ENCODE peak calls at places on chromosomes 2 and 18, in five cellular contexts. One of them, this sample, is unnamed. For H3K4me1, the result is how much of the 10 kb centered on the place peaks cover.

GRCh38 chr2:181738074-181738473 is 57.8 kb upstream of the NEUROD1 start:
- DNase-seq in GM23248: peak
- DNase-seq in DND-41: no peak
- DNase-seq in keratinocyte: no peak
- DNase-seq in heart left ventricle: no peak
- DNase-seq in this sample: no peak

GRCh38 chr18:75683426-75683825 is 255.9 kb upstream of the SMIM21 start:
- DNase-seq in GM23248: no peak
- DNase-seq in DND-41: no peak
- DNase-seq in keratinocyte: no peak
- DNase-seq in heart left ventricle: no peak
- DNase-seq in this sample: no peak

GRCh38 chr2:43136011-43136799 is 90.2 kb downstream of the ZFP36L2 start:
- DNase-seq in GM23248: no peak
- DNase-seq in DND-41: peak
- DNase-seq in keratinocyte: no peak
- DNase-seq in heart left ventricle: no peak
- DNase-seq in this sample: peak

GRCh38 chr2:226474131-226474530 is 325.5 kb downstream of the IRS1 start:
- DNase-seq in GM23248: no peak
- DNase-seq in DND-41: no peak
- DNase-seq in keratinocyte: no peak
- DNase-seq in heart left ventricle: no peak
- DNase-seq in this sample: no peak

GRCh38 chr18:55534547-55534946 is 53.4 kb downstream of the TCF4 start:
- DNase-seq in GM23248: peak
- DNase-seq in DND-41: no peak
- DNase-seq in keratinocyte: no peak
- DNase-seq in heart left ventricle: no peak
- DNase-seq in this sample: no peak

GRCh38 chr2:149598014-149598395 is 10.4 kb upstream of the MMADHC start:
- DNase-seq in GM23248: peak
- DNase-seq in DND-41: no peak
- DNase-seq in keratinocyte: no peak
- DNase-seq in heart left ventricle: no peak
- DNase-seq in this sample: no peak

GRCh38 chr2:47904903-47905453 is 1.3 kb downstream of the FBXO11 start:
- DNase-seq in GM23248: no peak
- DNase-seq in DND-41: peak
- DNase-seq in keratinocyte: no peak
- DNase-seq in heart left ventricle: peak
- DNase-seq in this sample: peak

GRCh38 chr2:25274868-25275574 is 66.7 kb downstream of the DNMT3A start:
- DNase-seq in GM23248: no peak
- DNase-seq in DND-41: peak
- DNase-seq in keratinocyte: no peak
- DNase-seq in heart left ventricle: peak
- DNase-seq in this sample: peak

GRCh38 chr2:65382776-65383357 is 49.5 kb downstream of the SPRED2 start:
- DNase-seq in GM23248: peak
- DNase-seq in DND-41: peak
- DNase-seq in keratinocyte: peak
- DNase-seq in heart left ventricle: peak
- DNase-seq in this sample: peak

GRCh38 chr2:101768480-101769077 is 71.1 kb downstream of the MAP4K4 start:
- DNase-seq in GM23248: no peak
- DNase-seq in DND-41: peak
- DNase-seq in keratinocyte: no peak
- DNase-seq in heart left ventricle: no peak
- DNase-seq in this sample: peak

GRCh38 chr2:20175267-20175666 is 49.7 kb downstream of the SDC1 start:
- DNase-seq in GM23248: no peak
- DNase-seq in DND-41: no peak
- DNase-seq in keratinocyte: no peak
- DNase-seq in heart left ventricle: no peak
- DNase-seq in this sample: no peak

GRCh38 chr2:134381141-134381540 is 127.3 kb downstream of the MGAT5 start:
- DNase-seq in GM23248: no peak
- DNase-seq in DND-41: no peak
- DNase-seq in keratinocyte: no peak
- DNase-seq in heart left ventricle: no peak
- DNase-seq in this sample: no peak

GRCh38 chr2:108074945-108075344 is 88.6 kb downstream of the SLC5A7 start:
- DNase-seq in GM23248: no peak
- DNase-seq in DND-41: no peak
- DNase-seq in keratinocyte: no peak
- DNase-seq in heart left ventricle: no peak
- DNase-seq in this sample: no peak

GRCh38 chr2:131394147-131394931 is 30.4 kb upstream of the RAB6D start:
- DNase-seq in GM23248: peak
- DNase-seq in DND-41: no peak
- DNase-seq in keratinocyte: no peak
- DNase-seq in heart left ventricle: no peak
- DNase-seq in this sample: no peak

GRCh38 chr2:14713248-14713647 is 80.7 kb downstream of the LRATD1 start:
- DNase-seq in GM23248: no peak
- DNase-seq in DND-41: no peak
- DNase-seq in keratinocyte: no peak
- DNase-seq in heart left ventricle: no peak
- DNase-seq in this sample: no peak

GRCh38 chr2:226995625-226996041 is 159.8 kb downstream of the RHBDD1 start:
- DNase-seq in GM23248: peak
- DNase-seq in DND-41: no peak
- DNase-seq in keratinocyte: no peak
- DNase-seq in heart left ventricle: no peak
- DNase-seq in this sample: no peak

GRCh38 chr18:75472391-75472790 is 44.9 kb upstream of the SMIM21 start:
- DNase-seq in GM23248: no peak
- DNase-seq in DND-41: no peak
- DNase-seq in keratinocyte: no peak
- DNase-seq in heart left ventricle: no peak
- DNase-seq in this sample: no peak

GRCh38 chr2:48219234-48219554 is 310.8 kb upstream of the STON1 start:
- DNase-seq in GM23248: no peak
- DNase-seq in DND-41: no peak
- DNase-seq in keratinocyte: no peak
- DNase-seq in heart left ventricle: no peak
- DNase-seq in this sample: no peak

GRCh38 chr2:38509322-38509946 is 93.3 kb downstream of the HNRNPLL start:
- DNase-seq in GM23248: peak
- DNase-seq in DND-41: no peak
- DNase-seq in keratinocyte: no peak
- DNase-seq in heart left ventricle: no peak
- DNase-seq in this sample: no peak

GRCh38 chr2:1864301-1864980 is 120.1 kb upstream of the PXDN start:
- DNase-seq in GM23248: no peak
- DNase-seq in DND-41: no peak
- DNase-seq in keratinocyte: no peak
- DNase-seq in heart left ventricle: no peak
- DNase-seq in this sample: no peak

GRCh38 chr2:16744521-16744920 is 78.9 kb upstream of the CYRIA start:
- DNase-seq in GM23248: no peak
- DNase-seq in DND-41: no peak
- DNase-seq in keratinocyte: no peak
- DNase-seq in heart left ventricle: no peak
- DNase-seq in this sample: no peak

GRCh38 chr2:45458909-45459563 is 152.0 kb downstream of the SRBD1 start:
- DNase-seq in GM23248: peak
- DNase-seq in DND-41: no peak
- DNase-seq in keratinocyte: no peak
- DNase-seq in heart left ventricle: no peak
- DNase-seq in this sample: no peak

GRCh38 chr2:105775809-105776559 is 31.3 kb downstream of the NCK2 start:
- DNase-seq in GM23248: no peak
- DNase-seq in DND-41: peak
- DNase-seq in keratinocyte: no peak
- DNase-seq in heart left ventricle: no peak
- DNase-seq in this sample: no peak
- H3K4me1 ChIP-seq in GM23248: under half
- H3K4me1 ChIP-seq in DND-41: under half
- H3K4me1 ChIP-seq in keratinocyte: under half
- H3K4me1 ChIP-seq in heart left ventricle: under half
- H3K4me1 ChIP-seq in this sample: half or more

DNA sequence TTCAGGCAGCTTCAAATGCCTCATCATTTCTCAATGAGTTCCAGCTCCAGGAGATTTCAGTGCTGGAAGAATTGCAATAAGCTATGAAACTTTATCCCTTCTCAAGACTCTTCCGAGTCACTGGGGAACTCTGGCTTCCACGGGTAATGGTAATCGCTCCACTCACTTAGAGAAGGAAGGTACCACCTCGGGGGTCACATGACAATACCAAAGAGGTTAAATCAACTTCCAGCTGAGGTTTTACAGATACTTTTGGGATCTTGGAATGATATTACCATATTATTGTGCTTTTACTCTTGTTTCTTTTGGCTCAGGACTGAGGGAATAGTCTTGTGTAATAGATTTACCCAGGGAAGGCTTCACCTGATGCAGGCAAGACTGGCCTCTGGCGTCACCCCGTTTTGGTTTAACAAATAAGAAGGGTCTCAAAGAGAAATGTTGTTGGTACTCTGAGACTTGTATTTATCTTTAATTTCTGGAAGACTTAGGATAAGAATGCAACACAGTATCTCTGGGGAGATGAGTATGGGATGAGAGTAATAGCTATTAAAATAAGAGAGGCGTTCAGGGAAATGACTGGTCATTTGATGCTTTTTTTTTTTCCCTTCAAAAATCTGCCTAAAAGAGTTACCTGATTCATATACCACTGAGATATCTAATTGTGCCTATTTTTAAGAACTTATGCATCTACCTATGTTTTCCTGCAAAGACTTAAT is 316.9 kb upstream of the ZEB2 start:
- DNase-seq in GM23248: peak
- DNase-seq in DND-41: no peak
- DNase-seq in keratinocyte: no peak
- DNase-seq in heart left ventricle: peak
- DNase-seq in this sample: no peak
- H3K4me3 ChIP-seq in GM23248: peak
- H3K4me3 ChIP-seq in DND-41: no peak
- H3K4me3 ChIP-seq in keratinocyte: no peak
- H3K4me3 ChIP-seq in heart left ventricle: no peak
- H3K4me3 ChIP-seq in this sample: no peak

DNA sequence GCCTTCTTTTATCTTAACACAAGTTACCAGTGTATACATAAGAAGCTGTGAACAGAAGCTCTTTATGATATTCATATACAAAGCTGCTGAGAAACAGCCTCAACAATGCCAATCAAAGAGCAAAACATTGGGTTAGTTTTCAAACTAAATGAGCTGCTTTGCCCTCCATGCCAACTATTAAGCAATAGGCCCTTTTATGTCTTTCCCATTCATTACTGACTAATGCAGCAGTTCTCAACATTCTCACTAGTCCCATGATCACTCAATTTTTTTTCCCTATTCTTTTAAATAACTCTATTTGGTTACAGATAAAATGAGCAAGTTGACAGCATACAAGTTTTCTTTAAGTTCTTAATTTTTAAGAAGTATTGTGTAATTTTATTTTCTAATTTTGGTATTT is 57.9 kb upstream of the FRZB start:
- DNase-seq in GM23248: peak
- DNase-seq in DND-41: no peak
- DNase-seq in keratinocyte: no peak
- DNase-seq in heart left ventricle: no peak
- DNase-seq in this sample: no peak
- H3K27ac ChIP-seq in GM23248: peak
- H3K27ac ChIP-seq in DND-41: no peak
- H3K27ac ChIP-seq in keratinocyte: no peak
- H3K27ac ChIP-seq in heart left ventricle: no peak
- H3K27ac ChIP-seq in this sample: no peak

DNA sequence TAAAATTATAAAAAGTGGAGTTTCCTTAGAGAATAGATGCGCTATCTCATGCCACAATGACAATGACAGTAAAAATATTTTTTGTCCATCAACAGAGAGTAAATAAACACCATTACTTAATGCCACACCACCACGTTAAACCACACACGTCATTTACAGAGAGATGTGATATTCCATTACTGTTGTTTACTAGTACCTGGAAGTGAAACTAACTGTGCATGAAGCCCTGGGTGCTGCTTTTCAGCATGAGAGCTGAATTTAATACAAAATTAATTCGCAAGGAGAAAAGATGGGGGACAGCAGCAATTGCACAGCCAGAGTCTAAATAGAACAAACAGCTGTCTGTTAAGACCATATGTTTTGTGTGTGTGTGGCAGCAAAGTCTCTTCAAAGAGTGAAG is 127.9 kb downstream of the ALPK2 start:
- DNase-seq in GM23248: no peak
- DNase-seq in DND-41: no peak
- DNase-seq in keratinocyte: no peak
- DNase-seq in heart left ventricle: no peak
- DNase-seq in this sample: no peak
- H3K4me1 ChIP-seq in GM23248: under half
- H3K4me1 ChIP-seq in DND-41: under half
- H3K4me1 ChIP-seq in keratinocyte: under half
- H3K4me1 ChIP-seq in heart left ventricle: under half
- H3K4me1 ChIP-seq in this sample: under half

GRCh38 chr18:73852789-73853188 is 294.8 kb downstream of the FBXO15 start:
- DNase-seq in GM23248: no peak
- DNase-seq in DND-41: no peak
- DNase-seq in keratinocyte: no peak
- DNase-seq in heart left ventricle: no peak
- DNase-seq in this sample: no peak

GRCh38 chr18:73850782-73851181 is 296.9 kb downstream of the FBXO15 start:
- DNase-seq in GM23248: no peak
- DNase-seq in DND-41: no peak
- DNase-seq in keratinocyte: no peak
- DNase-seq in heart left ventricle: no peak
- DNase-seq in this sample: no peak

GRCh38 chr18:73842795-73843394 is 304.7 kb downstream of the FBXO15 start:
- DNase-seq in GM23248: peak
- DNase-seq in DND-41: peak
- DNase-seq in keratinocyte: no peak
- DNase-seq in heart left ventricle: no peak
- DNase-seq in this sample: peak

DNA sequence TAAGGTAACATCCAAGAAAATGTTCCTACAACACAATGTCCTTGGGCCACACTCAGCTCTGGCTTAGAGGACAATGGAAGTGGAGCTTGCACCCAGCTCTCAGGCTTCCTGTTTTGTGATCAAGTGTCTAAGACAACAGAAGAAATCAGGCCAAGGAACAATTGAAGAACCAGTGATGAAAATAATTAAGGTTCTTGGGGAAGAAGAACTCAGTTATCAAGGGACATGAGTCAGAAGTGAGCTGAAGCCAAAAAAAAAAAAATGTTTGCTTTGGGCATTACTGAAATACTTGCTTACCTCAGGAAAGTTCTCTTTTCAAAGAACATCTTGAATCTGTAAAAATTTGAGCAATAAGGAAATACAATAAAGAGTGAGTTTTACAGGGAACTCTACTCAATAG is 299.0 kb downstream of the FBXO15 start:
- DNase-seq in GM23248: peak
- DNase-seq in DND-41: no peak
- DNase-seq in keratinocyte: no peak
- DNase-seq in heart left ventricle: no peak
- DNase-seq in this sample: no peak
- H3K4me3 ChIP-seq in GM23248: no peak
- H3K4me3 ChIP-seq in DND-41: no peak
- H3K4me3 ChIP-seq in keratinocyte: no peak
- H3K4me3 ChIP-seq in heart left ventricle: no peak
- H3K4me3 ChIP-seq in this sample: no peak